ENCODE peak calls at places on chromosomes 1 and 21, in nine cellular contexts. One of them, this sample, is unnamed.

GRCh38 chr1:24578846-24579245 is 23.0 kb downstream of the NCMAP start:
- DNase-seq in neural progenitor cell: no peak
- DNase-seq in cardiac muscle cell: no peak
- DNase-seq in OCI-LY7: no peak
- DNase-seq in tibial nerve: no peak
- DNase-seq in astrocyte: no peak
- DNase-seq in colonic mucosa: no peak
- DNase-seq in psoas muscle: no peak
- DNase-seq in mucosa of descending colon: no peak
- DNase-seq in this sample: no peak

GRCh38 chr1:223712856-223713494 is 636 bp downstream of the CAPN2 start:
- DNase-seq in colonic mucosa: no peak
- DNase-seq in astrocyte: no peak
- DNase-seq in psoas muscle: no peak
- DNase-seq in OCI-LY7: no peak
- DNase-seq in cardiac muscle cell: no peak
- DNase-seq in neural progenitor cell: peak; percentile 41
- DNase-seq in mucosa of descending colon: peak; percentile 73
- DNase-seq in tibial nerve: no peak
- DNase-seq in this sample: no peak

GRCh38 chr1:168100315-168101002 is 36.3 kb downstream of the GPR161 start:
- DNase-seq in OCI-LY7: no peak
- DNase-seq in tibial nerve: no peak
- DNase-seq in neural progenitor cell: no peak
- DNase-seq in mucosa of descending colon: no peak
- DNase-seq in cardiac muscle cell: no peak
- DNase-seq in psoas muscle: no peak
- DNase-seq in astrocyte: peak; percentile 75
- DNase-seq in colonic mucosa: no peak
- DNase-seq in this sample: no peak

GRCh38 chr1:186722711-186723309 is 42.6 kb upstream of the PTGS2 start:
- DNase-seq in tibial nerve: no peak
- DNase-seq in cardiac muscle cell: peak; percentile 64
- DNase-seq in psoas muscle: no peak
- DNase-seq in OCI-LY7: peak; percentile 57
- DNase-seq in astrocyte: no peak
- DNase-seq in colonic mucosa: peak; percentile 31
- DNase-seq in neural progenitor cell: peak; percentile 65
- DNase-seq in mucosa of descending colon: no peak
- DNase-seq in this sample: no peak

GRCh38 chr1:30474818-30475200 is 248.6 kb downstream of the MATN1 start:
- DNase-seq in astrocyte: no peak
- DNase-seq in cardiac muscle cell: no peak
- DNase-seq in OCI-LY7: no peak
- DNase-seq in mucosa of descending colon: no peak
- DNase-seq in colonic mucosa: no peak
- DNase-seq in neural progenitor cell: no peak
- DNase-seq in psoas muscle: peak; percentile 5
- DNase-seq in tibial nerve: no peak
- DNase-seq in this sample: no peak

GRCh38 chr1:87151500-87152421 is 176.9 kb upstream of the LMO4 start:
- DNase-seq in mucosa of descending colon: peak; percentile 70
- DNase-seq in astrocyte: peak; percentile 66
- DNase-seq in neural progenitor cell: peak; percentile 90
- DNase-seq in colonic mucosa: peak; percentile 58
- DNase-seq in OCI-LY7: peak; percentile 40
- DNase-seq in psoas muscle: peak; percentile 84
- DNase-seq in tibial nerve: peak; percentile 61
- DNase-seq in cardiac muscle cell: peak; percentile 77
- DNase-seq in this sample: peak; percentile 48

GRCh38 chr1:63545780-63546179 is 22.5 kb downstream of the EFCAB7 start:
- DNase-seq in astrocyte: peak; percentile 14
- DNase-seq in neural progenitor cell: no peak
- DNase-seq in tibial nerve: no peak
- DNase-seq in colonic mucosa: no peak
- DNase-seq in OCI-LY7: no peak
- DNase-seq in mucosa of descending colon: no peak
- DNase-seq in psoas muscle: no peak
- DNase-seq in cardiac muscle cell: peak; percentile 31
- DNase-seq in this sample: no peak

GRCh38 chr1:19758227-19758830 is 41.4 kb downstream of the TMCO4 start:
- DNase-seq in tibial nerve: no peak
- DNase-seq in cardiac muscle cell: peak; percentile 72
- DNase-seq in mucosa of descending colon: no peak
- DNase-seq in psoas muscle: no peak
- DNase-seq in neural progenitor cell: peak; percentile 31
- DNase-seq in colonic mucosa: no peak
- DNase-seq in OCI-LY7: no peak
- DNase-seq in astrocyte: peak; percentile 95
- DNase-seq in this sample: no peak

GRCh38 chr1:106254748-106255147 is 801.7 kb upstream of the PRMT6 start:
- DNase-seq in astrocyte: no peak
- DNase-seq in neural progenitor cell: no peak
- DNase-seq in OCI-LY7: no peak
- DNase-seq in mucosa of descending colon: no peak
- DNase-seq in psoas muscle: no peak
- DNase-seq in colonic mucosa: no peak
- DNase-seq in cardiac muscle cell: peak; percentile 7
- DNase-seq in tibial nerve: no peak
- DNase-seq in this sample: no peak

GRCh38 chr1:201184307-201184706 is 6.3 kb upstream of the IGFN1 start:
- DNase-seq in neural progenitor cell: no peak
- DNase-seq in astrocyte: no peak
- DNase-seq in psoas muscle: no peak
- DNase-seq in colonic mucosa: no peak
- DNase-seq in tibial nerve: no peak
- DNase-seq in mucosa of descending colon: no peak
- DNase-seq in OCI-LY7: no peak
- DNase-seq in cardiac muscle cell: peak; percentile 12
- DNase-seq in this sample: no peak

GRCh38 chr1:160428655-160429054 is 28.3 kb downstream of the VANGL2 start:
- DNase-seq in astrocyte: peak; percentile 43
- DNase-seq in colonic mucosa: peak; percentile 77
- DNase-seq in neural progenitor cell: peak; percentile 49
- DNase-seq in tibial nerve: no peak
- DNase-seq in psoas muscle: no peak
- DNase-seq in cardiac muscle cell: peak; percentile 72
- DNase-seq in mucosa of descending colon: peak; percentile 51
- DNase-seq in OCI-LY7: peak; percentile 81
- DNase-seq in this sample: peak; percentile 79

GRCh38 chr1:18972531-18972930 is 16.1 kb upstream of the IFFO2 start:
- DNase-seq in mucosa of descending colon: no peak
- DNase-seq in tibial nerve: no peak
- DNase-seq in astrocyte: no peak
- DNase-seq in psoas muscle: no peak
- DNase-seq in colonic mucosa: no peak
- DNase-seq in OCI-LY7: no peak
- DNase-seq in neural progenitor cell: no peak
- DNase-seq in cardiac muscle cell: peak; percentile 41
- DNase-seq in this sample: peak; percentile 49

GRCh38 chr21:31043495-31043894 is 5.2 kb upstream of the KRTAP19-8 start:
- DNase-seq in tibial nerve: no peak
- DNase-seq in neural progenitor cell: no peak
- DNase-seq in OCI-LY7: no peak
- DNase-seq in colonic mucosa: no peak
- DNase-seq in astrocyte: no peak
- DNase-seq in cardiac muscle cell: no peak
- DNase-seq in psoas muscle: no peak
- DNase-seq in mucosa of descending colon: no peak
- DNase-seq in this sample: no peak

GRCh38 chr21:24223625-24224024 is 1383.7 kb downstream of the MRPL39 start:
- DNase-seq in cardiac muscle cell: no peak
- DNase-seq in astrocyte: no peak
- DNase-seq in colonic mucosa: no peak
- DNase-seq in psoas muscle: no peak
- DNase-seq in OCI-LY7: no peak
- DNase-seq in mucosa of descending colon: no peak
- DNase-seq in neural progenitor cell: no peak
- DNase-seq in tibial nerve: no peak
- DNase-seq in this sample: no peak

GRCh38 chr1:119974013-119974412 is 77.7 kb upstream of the ADAM30 start:
- DNase-seq in OCI-LY7: no peak
- DNase-seq in mucosa of descending colon: no peak
- DNase-seq in tibial nerve: no peak
- DNase-seq in cardiac muscle cell: no peak
- DNase-seq in colonic mucosa: no peak
- DNase-seq in psoas muscle: no peak
- DNase-seq in astrocyte: no peak
- DNase-seq in neural progenitor cell: no peak
- DNase-seq in this sample: no peak

GRCh38 chr21:35324372-35325220 is 275.5 kb upstream of the RUNX1 start:
- DNase-seq in psoas muscle: peak; percentile 63
- DNase-seq in colonic mucosa: no peak
- DNase-seq in neural progenitor cell: no peak
- DNase-seq in astrocyte: peak; percentile 82
- DNase-seq in OCI-LY7: no peak
- DNase-seq in cardiac muscle cell: peak; percentile 70
- DNase-seq in tibial nerve: no peak
- DNase-seq in mucosa of descending colon: no peak
- DNase-seq in this sample: no peak

GRCh38 chr1:107776898-107777663 is 187.9 kb downstream of the VAV3 start:
- DNase-seq in astrocyte: no peak
- DNase-seq in OCI-LY7: peak; percentile 88
- DNase-seq in tibial nerve: no peak
- DNase-seq in neural progenitor cell: no peak
- DNase-seq in cardiac muscle cell: no peak
- DNase-seq in colonic mucosa: no peak
- DNase-seq in psoas muscle: no peak
- DNase-seq in mucosa of descending colon: no peak
- DNase-seq in this sample: no peak

GRCh38 chr1:107662976-107663375 is 302.0 kb downstream of the VAV3 start:
- DNase-seq in neural progenitor cell: no peak
- DNase-seq in OCI-LY7: no peak
- DNase-seq in tibial nerve: no peak
- DNase-seq in mucosa of descending colon: no peak
- DNase-seq in colonic mucosa: no peak
- DNase-seq in psoas muscle: no peak
- DNase-seq in cardiac muscle cell: no peak
- DNase-seq in astrocyte: no peak
- DNase-seq in this sample: no peak

DNA sequence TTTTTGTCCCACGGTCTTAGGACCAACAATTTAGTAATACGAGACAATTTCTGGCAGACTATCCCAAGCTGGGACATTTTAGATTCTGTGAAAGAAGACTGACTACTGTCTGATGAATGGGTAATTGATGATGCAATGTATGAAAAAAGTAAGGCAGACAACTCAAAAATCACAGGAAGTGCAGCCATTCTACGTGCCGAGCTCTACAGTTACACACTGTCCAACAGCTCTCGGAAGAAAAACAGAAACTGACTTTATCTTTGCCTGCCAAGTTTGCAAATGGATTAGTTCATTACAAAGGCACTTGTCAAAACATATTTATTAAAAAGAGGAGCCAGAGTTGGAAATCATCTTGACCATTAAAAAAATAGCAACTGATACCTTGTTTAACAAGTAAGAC is 31.3 kb downstream of the ZBTB8B start:
- DNase-seq in colonic mucosa: no peak
- DNase-seq in psoas muscle: no peak
- DNase-seq in cardiac muscle cell: peak; percentile 77
- DNase-seq in neural progenitor cell: no peak
- DNase-seq in OCI-LY7: no peak
- DNase-seq in astrocyte: peak; percentile 55
- DNase-seq in tibial nerve: no peak
- DNase-seq in mucosa of descending colon: no peak
- DNase-seq in this sample: no peak
- H3K4me3 ChIP-seq in colonic mucosa: no peak overlapping the region
- H3K4me3 ChIP-seq in psoas muscle: no peak overlapping the region
- H3K4me3 ChIP-seq in cardiac muscle cell: no peak overlapping the region
- H3K4me3 ChIP-seq in neural progenitor cell: no peak overlapping the region
- H3K4me3 ChIP-seq in OCI-LY7: no peak overlapping the region
- H3K4me3 ChIP-seq in astrocyte: no peak overlapping the region
- H3K4me3 ChIP-seq in tibial nerve: no peak overlapping the region
- H3K4me3 ChIP-seq in mucosa of descending colon: no peak overlapping the region
- H3K4me3 ChIP-seq in this sample: no peak overlapping the region

GRCh38 chr1:7117265-7117598 is 332.0 kb downstream of the CAMTA1 start:
- DNase-seq in OCI-LY7: no peak
- DNase-seq in psoas muscle: no peak
- DNase-seq in neural progenitor cell: no peak
- DNase-seq in astrocyte: no peak
- DNase-seq in tibial nerve: no peak
- DNase-seq in colonic mucosa: no peak
- DNase-seq in mucosa of descending colon: no peak
- DNase-seq in cardiac muscle cell: no peak
- DNase-seq in this sample: no peak

GRCh38 chr1:7116001-7116400 is 330.7 kb downstream of the CAMTA1 start:
- DNase-seq in mucosa of descending colon: no peak
- DNase-seq in OCI-LY7: no peak
- DNase-seq in psoas muscle: no peak
- DNase-seq in colonic mucosa: no peak
- DNase-seq in cardiac muscle cell: no peak
- DNase-seq in tibial nerve: no peak
- DNase-seq in neural progenitor cell: no peak
- DNase-seq in astrocyte: peak; percentile 14
- DNase-seq in this sample: no peak

GRCh38 chr1:7121622-7121988 is 336.4 kb downstream of the CAMTA1 start:
- DNase-seq in colonic mucosa: no peak
- DNase-seq in psoas muscle: peak; percentile 71
- DNase-seq in neural progenitor cell: no peak
- DNase-seq in astrocyte: no peak
- DNase-seq in cardiac muscle cell: no peak
- DNase-seq in tibial nerve: no peak
- DNase-seq in mucosa of descending colon: no peak
- DNase-seq in OCI-LY7: no peak
- DNase-seq in this sample: peak; percentile 80

GRCh38 chr1:7117599-7118281 is 332.5 kb downstream of the CAMTA1 start:
- DNase-seq in colonic mucosa: no peak
- DNase-seq in tibial nerve: peak; percentile 17
- DNase-seq in neural progenitor cell: peak; percentile 64
- DNase-seq in OCI-LY7: no peak
- DNase-seq in cardiac muscle cell: peak; percentile 86
- DNase-seq in mucosa of descending colon: no peak
- DNase-seq in psoas muscle: no peak
- DNase-seq in astrocyte: peak; percentile 97
- DNase-seq in this sample: peak; percentile 22

GRCh38 chr1:7120863-7121621 is 335.8 kb downstream of the CAMTA1 start:
- DNase-seq in colonic mucosa: no peak
- DNase-seq in tibial nerve: no peak
- DNase-seq in mucosa of descending colon: no peak
- DNase-seq in cardiac muscle cell: no peak
- DNase-seq in astrocyte: peak; percentile 53
- DNase-seq in psoas muscle: no peak
- DNase-seq in OCI-LY7: no peak
- DNase-seq in neural progenitor cell: no peak
- DNase-seq in this sample: peak; percentile 20
- TF ChIP-seq CTCF in colonic mucosa: no peak
- TF ChIP-seq CTCF in tibial nerve: no peak
- TF ChIP-seq CTCF in mucosa of descending colon: no peak
- TF ChIP-seq CTCF in cardiac muscle cell: no peak
- TF ChIP-seq CTCF in astrocyte: peak; percentile 18
- TF ChIP-seq CTCF in psoas muscle: peak; percentile 18
- TF ChIP-seq CTCF in OCI-LY7: peak; percentile 54
- TF ChIP-seq CTCF in neural progenitor cell: peak; percentile 36
- TF ChIP-seq CTCF in this sample: no peak

GRCh38 chr1:181131255-181131901 is 42.9 kb downstream of the IER5 start:
- DNase-seq in cardiac muscle cell: no peak
- DNase-seq in astrocyte: no peak
- DNase-seq in neural progenitor cell: no peak
- DNase-seq in colonic mucosa: no peak
- DNase-seq in tibial nerve: no peak
- DNase-seq in mucosa of descending colon: no peak
- DNase-seq in OCI-LY7: peak; percentile 52
- DNase-seq in psoas muscle: no peak
- DNase-seq in this sample: no peak
- H3K4me3 ChIP-seq in cardiac muscle cell: no peak overlapping the region
- H3K4me3 ChIP-seq in astrocyte: no peak overlapping the region
- H3K4me3 ChIP-seq in neural progenitor cell: no peak overlapping the region
- H3K4me3 ChIP-seq in colonic mucosa: no peak overlapping the region
- H3K4me3 ChIP-seq in tibial nerve: no peak overlapping the region
- H3K4me3 ChIP-seq in mucosa of descending colon: no peak overlapping the region
- H3K4me3 ChIP-seq in OCI-LY7: no peak overlapping the region
- H3K4me3 ChIP-seq in psoas muscle: no peak overlapping the region
- H3K4me3 ChIP-seq in this sample: no peak overlapping the region

GRCh38 chr1:183234660-183235476 is 48.8 kb downstream of the LAMC2 start:
- DNase-seq in tibial nerve: peak; percentile 47
- DNase-seq in OCI-LY7: peak; percentile 17
- DNase-seq in colonic mucosa: peak; percentile 38
- DNase-seq in cardiac muscle cell: peak; percentile 98
- DNase-seq in psoas muscle: peak; percentile 79
- DNase-seq in neural progenitor cell: peak; percentile 85
- DNase-seq in astrocyte: peak; percentile 97
- DNase-seq in mucosa of descending colon: no peak
- DNase-seq in this sample: peak; percentile 60
- TF ChIP-seq CTCF in tibial nerve: peak; percentile 62
- TF ChIP-seq CTCF in OCI-LY7: peak; percentile 79
- TF ChIP-seq CTCF in colonic mucosa: peak; percentile 26
- TF ChIP-seq CTCF in cardiac muscle cell: peak; percentile 84
- TF ChIP-seq CTCF in psoas muscle: peak; percentile 65
- TF ChIP-seq CTCF in neural progenitor cell: peak; percentile 73
- TF ChIP-seq CTCF in astrocyte: peak; percentile 96
- TF ChIP-seq CTCF in mucosa of descending colon: no peak
- TF ChIP-seq CTCF in this sample: peak; percentile 52